ENCODE peak calls at places on chromosomes 16 and 17, in four cellular contexts. E is neuronal stem cell, Y is mesenchymal stem cell, M is tibial artery. D is an unnamed sample.
A peak's percentile ranks its signal among the peaks of the same experiment; 100 is the strongest.

GRCh38 chr17:14746784-14747575 is 446.1 kb downstream of the HS3ST3B1 start:
- DNase-seq in E (no peak), Y (peak; percentile 33), M (no peak), D (no peak)

GRCh38 chr16:8374586-8374985 is 215.7 kb downstream of the TMEM114 start:
- DNase-seq in E (no peak), Y (no peak), M (no peak), D (no peak)

GRCh38 chr17:45386180-45386579 is 46.5 kb downstream of the ARHGAP27 start:
- DNase-seq in E (no peak), Y (no peak), M (no peak), D (no peak)

GRCh38 chr17:42563950-42564349 is 2.0 kb downstream of the COASY start:
- DNase-seq in E (no peak), Y (no peak), M (no peak), D (no peak)

GRCh38 chr16:46948548-46949166 is 24.8 kb downstream of the DNAJA2 start:
- DNase-seq in E (no peak), Y (no peak), M (no peak), D (no peak)

GRCh38 chr17:75681289-75681688 is 14.2 kb downstream of the SAP30BP start:
- DNase-seq in E (no peak), Y (peak; percentile 53), M (no peak), D (no peak)

GRCh38 chr17:64499805-64500486 is 3.1 kb upstream of the POLG2 start:
- DNase-seq in E (no peak), Y (peak; percentile 36), M (no peak), D (no peak)

GRCh38 chr17:74045608-74046007 is 157.9 kb upstream of the RPL38 start:
- DNase-seq in E (no peak), Y (no peak), M (no peak), D (no peak)

GRCh38 chr16:188674-189073 is 8.4 kb downstream of the HBQ1 start:
- DNase-seq in E (no peak), Y (no peak), M (no peak), D (no peak)

GRCh38 chr17:64471440-64471839 is 22.5 kb downstream of the MILR1 start:
- DNase-seq in E (no peak), Y (no peak), M (no peak), D (no peak)

GRCh38 chr17:35117984-35118383 is 1.7 kb downstream of the RAD51D start:
- DNase-seq in E (no peak), Y (peak; percentile 31), M (no peak), D (no peak)

GRCh38 chr17:57588086-57588485 is 157.0 kb downstream of the CCDC182 start:
- DNase-seq in E (peak; percentile 43), Y (peak; percentile 7), M (no peak), D (no peak)

GRCh38 chr17:78665952-78666920 is 89.0 kb upstream of the DNAH17 start:
- DNase-seq in E (no peak), Y (no peak), M (no peak), D (peak; percentile 81)

GRCh38 chr16:85556456-85557082 is 56.6 kb upstream of the GSE1 start:
- DNase-seq in E (no peak), Y (peak; percentile 63), M (peak; percentile 86), D (no peak)

GRCh38 chr17:63550816-63551639 is 751 bp downstream of the DCAF7 start:
- DNase-seq in E (peak; percentile 48), Y (peak; percentile 76), M (no peak), D (no peak)

GRCh38 chr17:9229826-9230201 is 208.5 kb downstream of the NTN1 start:
- DNase-seq in E (no peak), Y (no peak), M (no peak), D (no peak)

GRCh38 chr17:56902350-56902749 is 11.5 kb downstream of the TRIM25 start:
- DNase-seq in E (no peak), Y (no peak), M (no peak), D (no peak)

GRCh38 chr17:79977711-79978544 is 57.7 kb downstream of the TBC1D16 start:
- DNase-seq in E (no peak), Y (no peak), M (peak; percentile 57), D (no peak)

GRCh38 chr16:6165330-6165984 is 1067.9 kb upstream of the EEF2KMT start:
- DNase-seq in E (peak; percentile 6), Y (no peak), M (no peak), D (no peak)

GRCh38 chr17:79706931-79707382 is 23.8 kb upstream of the ENPP7 start:
- DNase-seq in E (no peak), Y (no peak), M (no peak), D (no peak)

GRCh38 chr17:66465701-66466100 is 163.3 kb downstream of the PRKCA start:
- DNase-seq in E (no peak), Y (peak; percentile 44), M (no peak), D (no peak)

GRCh38 chr16:50591800-50592771 is 43.9 kb downstream of the NKD1 start:
- DNase-seq in E (no peak), Y (no peak), M (peak; percentile 97), D (peak; percentile 67)

GRCh38 chr16:55257971-55258613 is 65.9 kb upstream of the IRX6 start:
- DNase-seq in E (peak; percentile 49), Y (no peak), M (peak; percentile 69), D (peak; percentile 65)

GRCh38 chr17:82882715-82883446 is 43.1 kb upstream of the ZNF750 start:
- DNase-seq in E (no peak), Y (no peak), M (no peak), D (no peak)

GRCh38 chr16:86391486-86391885 is 118.8 kb upstream of the FOXF1 start:
- DNase-seq in E (no peak), Y (peak; percentile 76), M (no peak), D (no peak)

GRCh38 chr16:48194828-48195566 is 39.2 kb upstream of the ABCC12 start:
- DNase-seq in E (no peak), Y (peak; percentile 29), M (peak; percentile 20), D (no peak)

DNA sequence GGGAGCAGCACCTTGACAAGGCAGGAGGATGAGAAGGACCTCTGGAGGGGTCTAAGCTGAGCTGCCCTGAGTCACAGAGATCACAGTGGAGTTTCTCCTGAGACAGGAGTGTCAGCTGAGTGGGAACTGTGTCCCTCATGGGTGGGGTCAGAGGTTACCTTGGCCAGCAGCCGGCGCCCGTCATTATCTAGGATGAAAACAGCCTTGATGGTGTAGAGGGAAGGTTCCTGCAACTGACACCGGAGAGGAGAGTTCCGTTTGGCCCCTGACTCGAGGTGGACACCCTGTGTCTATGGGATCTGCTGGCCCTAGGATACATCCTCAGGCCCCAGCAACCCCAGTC is 933 bp downstream of the COPZ2 start:
- DNase-seq in E (no peak), Y (no peak), M (no peak), D (no peak)
- H3K4me3 ChIP-seq in E (peak overlapping the region; percentile 75), Y (peak overlapping the region; percentile 86), M (peak overlapping the region; percentile 60), D (peak overlapping the region; percentile 65)

GRCh38 chr16:31430380-31431052 is 2.4 kb upstream of the COX6A2 start:
- DNase-seq in E (no peak), Y (no peak), M (peak; percentile 32), D (no peak)
- H3K4me3 ChIP-seq in E (no peak overlapping the region), Y (no peak overlapping the region), M (no peak overlapping the region), D (no peak overlapping the region)

GRCh38 chr16:59213952-59214351 is 479.8 kb upstream of the GOT2 start:
- DNase-seq in E (no peak), Y (no peak), M (no peak), D (no peak)
- H3K4me3 ChIP-seq in E (no peak overlapping the region), Y (no peak overlapping the region), M (no peak overlapping the region), D (no peak overlapping the region)

DNA sequence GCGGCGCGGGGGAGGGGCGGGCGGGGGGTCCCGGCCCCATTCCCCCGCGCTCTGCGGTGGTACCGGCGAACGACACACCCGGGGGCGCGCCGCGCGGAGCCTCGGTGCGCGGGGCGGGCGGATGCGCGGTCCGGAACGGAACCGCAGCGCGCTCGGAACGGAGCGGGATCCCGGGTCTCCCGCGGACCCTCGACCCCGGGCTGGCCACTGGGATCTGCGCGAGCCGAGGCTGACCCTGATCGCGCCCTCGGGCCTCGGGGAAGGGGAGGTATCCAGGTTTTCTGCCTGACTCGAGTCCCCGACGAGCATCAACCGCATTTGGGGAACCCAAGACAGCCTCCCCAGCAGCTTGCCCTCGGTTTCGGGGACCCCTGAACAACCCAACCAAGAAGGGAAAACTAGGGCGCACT is 361 bp downstream of the BEAN1 start:
- DNase-seq in E (no peak), Y (no peak), M (no peak), D (no peak)
- H3K4me3 ChIP-seq in E (peak overlapping the region; percentile 80), Y (peak overlapping the region; percentile 79), M (peak overlapping the region; percentile 49), D (peak overlapping the region; percentile 59)

DNA sequence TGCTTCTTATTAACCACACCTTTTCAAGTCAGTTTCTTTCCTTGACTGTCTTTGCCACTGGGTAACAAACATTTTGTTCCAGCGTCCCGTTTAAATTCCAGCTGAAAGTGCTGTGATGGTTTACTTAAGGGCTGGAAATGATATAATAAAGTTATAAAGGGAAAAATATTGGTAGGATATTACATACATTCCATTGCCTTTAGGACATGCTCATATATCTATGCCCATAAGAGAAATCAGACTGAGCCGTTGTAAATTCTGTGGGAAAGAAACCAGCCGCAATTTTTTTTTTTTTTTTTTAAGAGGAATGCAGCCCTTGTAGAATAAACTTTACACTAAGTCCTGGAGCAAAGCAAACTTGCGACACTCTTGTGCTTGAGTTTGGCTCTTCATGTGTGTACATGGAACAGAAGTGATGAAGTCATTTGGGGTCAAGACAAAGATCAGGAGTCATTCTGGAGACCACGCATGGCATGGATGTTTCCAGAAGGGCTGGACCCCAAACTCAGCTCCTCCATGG is 210.9 kb downstream of the XYLT1 start:
- DNase-seq in E (no peak), Y (no peak), M (no peak), D (no peak)
- H3K4me3 ChIP-seq in E (no peak overlapping the region), Y (no peak overlapping the region), M (peak overlapping the region; percentile 20), D (no peak overlapping the region)

GRCh38 chr16:71817690-71818089 is 9.1 kb upstream of the AP1G1 start:
- DNase-seq in E (no peak), Y (peak; percentile 17), M (no peak), D (no peak)
- H3K4me3 ChIP-seq in E (no peak overlapping the region), Y (peak overlapping the region; percentile 75), M (peak overlapping the region; percentile 37), D (peak overlapping the region; percentile 19)

GRCh38 chr17:1742371-1743093 is at the start of gene SERPINF2:
- DNase-seq in E (no peak), Y (no peak), M (no peak), D (no peak)

GRCh38 chr17:1746975-1747543 is 4.4 kb downstream of the SERPINF2 start:
- DNase-seq in E (no peak), Y (no peak), M (no peak), D (no peak)

GRCh38 chr17:1744551-1745512 is 2.2 kb downstream of the SERPINF2 start:
- DNase-seq in E (no peak), Y (no peak), M (no peak), D (no peak)

GRCh38 chr17:1743094-1743452 is 402 bp downstream of the SERPINF2 start:
- DNase-seq in E (no peak), Y (no peak), M (no peak), D (no peak)

GRCh38 chr17:1745513-1746020 is 2.9 kb downstream of the SERPINF2 start:
- DNase-seq in E (no peak), Y (no peak), M (no peak), D (no peak)
- H3K4me3 ChIP-seq in E (no peak overlapping the region), Y (no peak overlapping the region), M (no peak overlapping the region), D (no peak overlapping the region)

GRCh38 chr16:89019511-89019910 is 42.5 kb upstream of the CBFA2T3 start:
- DNase-seq in E (no peak), Y (no peak), M (no peak), D (no peak)

GRCh38 chr16:89020925-89021595 is 44.1 kb upstream of the CBFA2T3 start:
- DNase-seq in E (no peak), Y (no peak), M (peak; percentile 34), D (no peak)

GRCh38 chr16:89018605-89019158 is 41.7 kb upstream of the CBFA2T3 start:
- DNase-seq in E (no peak), Y (no peak), M (peak; percentile 48), D (no peak)

GRCh38 chr16:89022051-89022836 is 45.2 kb upstream of the CBFA2T3 start:
- DNase-seq in E (no peak), Y (no peak), M (peak; percentile 41), D (no peak)

GRCh38 chr16:89020068-89020924 is 43.3 kb upstream of the CBFA2T3 start:
- DNase-seq in E (no peak), Y (no peak), M (no peak), D (no peak)
- H3K4me3 ChIP-seq in E (no peak overlapping the region), Y (no peak overlapping the region), M (no peak overlapping the region), D (no peak overlapping the region)